ENCODE peak calls at places on chromosomes 6 and 20, in eight cellular contexts. I is NT2/D1; T is endothelial cell; B is amniotic epithelial cell; Q is activated T-cell treated with anti-CD3 and anti-CD28 coated beads for 1 hour; K is activated naive CD4-positive, alpha-beta T cell treated with anti-CD3 and anti-CD28 coated beads, Interleukin-2, amount 10 ng/mL, durations not matched to agents 7 days and 5 days; M is activated CD4-positive, alpha-beta T cell treated with anti-CD3 and anti-CD28 coated beads, Interleukin-2, amount 50 U/mL, for 4 hours; A is sciatic nerve. N is an unnamed sample.

GRCh38 chr20:50395258-50395729 is 114.9 kb upstream of the PTPN1 start:
- DNase-seq in I (no peak), A (no peak), B (peak), K (no peak), T (no peak), Q (no peak), M (no peak), N (no peak)

GRCh38 chr20:8646716-8647115 is 422.2 kb upstream of the PLCB4 start:
- DNase-seq in A (no peak), B (peak), K (no peak), I (no peak), M (no peak), T (no peak), Q (no peak), N (peak)

GRCh38 chr6:23174781-23175361 is 605.5 kb downstream of the HDGFL1 start:
- DNase-seq in M (no peak), T (no peak), A (no peak), K (no peak), Q (no peak), I (no peak), B (peak), N (peak)

GRCh38 chr20:37880726-37881591 is 22.0 kb upstream of the VSTM2L start:
- DNase-seq in A (no peak), Q (no peak), T (peak), K (no peak), I (no peak), M (no peak), B (no peak), N (peak)

GRCh38 chr6:105747823-105748405 is 338.2 kb upstream of the PRDM1 start:
- DNase-seq in B (no peak), A (no peak), M (no peak), Q (no peak), K (no peak), I (no peak), T (no peak), N (no peak)

GRCh38 chr6:5305968-5306626 is 44.8 kb downstream of the FARS2 start:
- DNase-seq in Q (no peak), K (no peak), M (no peak), T (no peak), B (peak), I (no peak), A (no peak), N (peak)

GRCh38 chr6:82875573-82876185 is 190.0 kb downstream of the UBE3D start:
- DNase-seq in A (no peak), M (no peak), K (no peak), T (no peak), I (no peak), Q (no peak), B (peak), N (peak)

GRCh38 chr20:45771182-45771759 is 20.4 kb downstream of the WFDC3 start:
- DNase-seq in I (peak), T (peak), K (peak), M (peak), Q (peak), A (peak), B (peak), N (peak)

GRCh38 chr20:3470627-3471396 is at the start of gene ATRN:
- DNase-seq in M (peak), K (peak), T (peak), Q (peak), A (peak), B (peak), I (peak), N (peak)

GRCh38 chr20:51125774-51126173 is 102.9 kb upstream of the KCNG1 start:
- DNase-seq in M (no peak), Q (no peak), I (no peak), B (no peak), A (no peak), T (no peak), K (no peak), N (no peak)

GRCh38 chr20:11159728-11160127 is 485.9 kb upstream of the JAG1 start:
- DNase-seq in K (no peak), M (no peak), A (no peak), I (no peak), B (peak), T (no peak), Q (no peak), N (peak)

GRCh38 chr6:41338654-41339053 is 3.2 kb downstream of the NCR2 start:
- DNase-seq in Q (no peak), M (no peak), B (no peak), K (no peak), I (no peak), A (no peak), T (no peak), N (no peak)

GRCh38 chr6:15504581-15505350 is 158.1 kb downstream of the DTNBP1 start:
- DNase-seq in T (no peak), I (no peak), Q (no peak), B (peak), M (no peak), K (no peak), A (peak), N (peak)

GRCh38 chr6:125809771-125810315 is 19.1 kb downstream of the NCOA7 start:
- DNase-seq in K (no peak), I (no peak), B (no peak), Q (no peak), T (no peak), A (no peak), M (no peak), N (no peak)

GRCh38 chr20:33477386-33478234 is 12.3 kb upstream of the CBFA2T2 start:
- DNase-seq in A (no peak), I (no peak), M (no peak), B (no peak), Q (no peak), T (no peak), K (no peak), N (no peak)

GRCh38 chr6:166005846-166006592 is 161.6 kb downstream of the TBXT start:
- DNase-seq in I (no peak), K (no peak), T (no peak), Q (no peak), M (no peak), A (peak), B (peak), N (peak)

GRCh38 chr20:50691585-50692552 is 527 bp upstream of the RIPOR3 start:
- DNase-seq in A (no peak), Q (no peak), T (peak), M (no peak), B (peak), I (no peak), K (no peak), N (no peak)

GRCh38 chr6:19303381-19303780 is 533.8 kb upstream of the ID4 start:
- DNase-seq in T (no peak), A (no peak), B (no peak), I (no peak), K (no peak), M (no peak), Q (no peak), N (no peak)

N was measured in skeletal muscle cell.